ENCODE peak calls at places on chromosomes 5 and 9, in seven cellular contexts. W is progenitor cell of endocrine pancreas, B is ovary, D is mammary epithelial cell, L is neural crest cell, U is kidney epithelial cell, X is left ventricle myocardium inferior. M is an unnamed sample.

GRCh38 chr9:109652971-109653370 is 127.0 kb upstream of the PALM2AKAP2 start:
- DNase-seq in L (no peak), W (no peak), U (no peak), X (no peak), B (no peak), D (peak; percentile 44), M (no peak)

GRCh38 chr5:34503379-34504346 is 152.5 kb upstream of the RAI14 start:
- DNase-seq in X (peak; percentile 24), L (no peak), D (no peak), B (no peak), W (no peak), U (no peak), M (no peak)

GRCh38 chr5:72013741-72014703 is 93.3 kb upstream of the MAP1B start:
- DNase-seq in D (no peak), W (no peak), B (no peak), X (no peak), L (peak; percentile 29), U (no peak), M (no peak)

GRCh38 chr9:85740821-85741111 is 988 bp downstream of the AGTPBP1 start:
- DNase-seq in D (no peak), W (no peak), X (no peak), B (no peak), U (no peak), L (no peak), M (no peak)

GRCh38 chr5:180315762-180316212 is 23.9 kb upstream of the MAPK9 start:
- DNase-seq in L (peak; percentile 70), W (peak; percentile 46), U (no peak), X (peak; percentile 63), D (peak; percentile 12), B (peak; percentile 72), M (peak; percentile 77)

GRCh38 chr5:96384353-96384752 is 48.7 kb downstream of the PCSK1 start:
- DNase-seq in D (peak; percentile 92), B (no peak), L (no peak), W (no peak), U (peak; percentile 69), X (peak; percentile 50), M (peak; percentile 72)

GRCh38 chr5:151071021-151071420 is 9.8 kb downstream of the TNIP1 start:
- DNase-seq in B (no peak), D (no peak), L (no peak), U (no peak), W (no peak), X (no peak), M (no peak)

GRCh38 chr9:113155911-113156559 is 5.2 kb downstream of the SLC31A2 start:
- DNase-seq in X (no peak), L (no peak), B (no peak), W (no peak), U (no peak), D (no peak), M (no peak)

GRCh38 chr9:130193119-130193518 is 20.9 kb downstream of the NCS1 start:
- DNase-seq in B (no peak), D (no peak), L (no peak), W (no peak), U (no peak), X (no peak), M (no peak)

GRCh38 chr5:39461007-39461682 is 36.4 kb upstream of the DAB2 start:
- DNase-seq in L (no peak), W (no peak), U (no peak), D (no peak), B (no peak), X (no peak), M (peak; percentile 20)

GRCh38 chr9:129253820-129254381 is 75.8 kb upstream of the IER5L start:
- DNase-seq in X (peak; percentile 75), B (peak; percentile 94), D (no peak), L (no peak), W (no peak), U (no peak), M (peak; percentile 94)

GRCh38 chr5:173291722-173292658 is 36.2 kb downstream of the STC2 start:
- DNase-seq in B (no peak), U (no peak), X (no peak), L (no peak), W (no peak), D (peak; percentile 80), M (no peak)

GRCh38 chr9:108049026-108049591 is 559.5 kb upstream of the KLF4 start:
- DNase-seq in D (peak; percentile 99), W (no peak), U (peak; percentile 93), X (no peak), L (no peak), B (no peak), M (no peak)

GRCh38 chr5:36442352-36442751 is 140.7 kb upstream of the RANBP3L start:
- DNase-seq in B (no peak), U (no peak), D (peak; percentile 76), X (no peak), L (no peak), W (no peak), M (no peak)

GRCh38 chr9:27194401-27195091 is 85.5 kb downstream of the TEK start:
- DNase-seq in W (no peak), B (no peak), U (peak; percentile 61), X (no peak), D (peak; percentile 66), L (no peak), M (no peak)

GRCh38 chr5:76942581-76942980 is 10.3 kb upstream of the CRHBP start:
- DNase-seq in X (no peak), L (no peak), W (no peak), D (peak; percentile 80), B (no peak), U (no peak), M (no peak)

GRCh38 chr9:109319631-109320233 is 1.1 kb downstream of the EPB41L4B start:
- DNase-seq in D (no peak), X (no peak), U (no peak), W (peak; percentile 43), B (peak; percentile 66), L (no peak), M (no peak)

GRCh38 chr9:18707078-18707477 is 233.1 kb downstream of the ADAMTSL1 start:
- DNase-seq in D (no peak), U (no peak), W (no peak), X (no peak), L (no peak), B (no peak), M (no peak)

GRCh38 chr9:88684046-88684445 is 149.1 kb downstream of the NXNL2 start:
- DNase-seq in L (no peak), D (no peak), U (no peak), B (no peak), X (no peak), W (no peak), M (no peak)

GRCh38 chr9:93097496-93098205 is 1.6 kb downstream of the CARD19 start:
- DNase-seq in X (no peak), W (no peak), D (no peak), U (no peak), L (no peak), B (peak; percentile 48), M (peak; percentile 51)

GRCh38 chr5:13830536-13830935 is 114.0 kb downstream of the DNAH5 start:
- DNase-seq in X (no peak), L (no peak), D (peak; percentile 94), U (no peak), B (no peak), W (no peak), M (no peak)

GRCh38 chr9:109753308-109753707 is 26.7 kb upstream of the PALM2AKAP2 start:
- DNase-seq in B (no peak), X (no peak), D (no peak), W (no peak), L (no peak), U (no peak), M (no peak)

GRCh38 chr5:141923443-141924313 is at the start of gene DELE1:
- DNase-seq in L (peak; percentile 83), B (peak; percentile 95), X (peak; percentile 97), D (peak; percentile 92), W (peak; percentile 79), U (peak; percentile 67), M (peak; percentile 97)

GRCh38 chr9:19677929-19678328 is 110.9 kb downstream of the SLC24A2 start:
- DNase-seq in X (no peak), B (no peak), W (no peak), D (no peak), U (no peak), L (no peak), M (no peak)

GRCh38 chr5:156912869-156913268 is 50.2 kb downstream of the TIMD4 start:
- DNase-seq in B (no peak), W (no peak), U (no peak), D (no peak), X (no peak), L (no peak), M (no peak)

DNA sequence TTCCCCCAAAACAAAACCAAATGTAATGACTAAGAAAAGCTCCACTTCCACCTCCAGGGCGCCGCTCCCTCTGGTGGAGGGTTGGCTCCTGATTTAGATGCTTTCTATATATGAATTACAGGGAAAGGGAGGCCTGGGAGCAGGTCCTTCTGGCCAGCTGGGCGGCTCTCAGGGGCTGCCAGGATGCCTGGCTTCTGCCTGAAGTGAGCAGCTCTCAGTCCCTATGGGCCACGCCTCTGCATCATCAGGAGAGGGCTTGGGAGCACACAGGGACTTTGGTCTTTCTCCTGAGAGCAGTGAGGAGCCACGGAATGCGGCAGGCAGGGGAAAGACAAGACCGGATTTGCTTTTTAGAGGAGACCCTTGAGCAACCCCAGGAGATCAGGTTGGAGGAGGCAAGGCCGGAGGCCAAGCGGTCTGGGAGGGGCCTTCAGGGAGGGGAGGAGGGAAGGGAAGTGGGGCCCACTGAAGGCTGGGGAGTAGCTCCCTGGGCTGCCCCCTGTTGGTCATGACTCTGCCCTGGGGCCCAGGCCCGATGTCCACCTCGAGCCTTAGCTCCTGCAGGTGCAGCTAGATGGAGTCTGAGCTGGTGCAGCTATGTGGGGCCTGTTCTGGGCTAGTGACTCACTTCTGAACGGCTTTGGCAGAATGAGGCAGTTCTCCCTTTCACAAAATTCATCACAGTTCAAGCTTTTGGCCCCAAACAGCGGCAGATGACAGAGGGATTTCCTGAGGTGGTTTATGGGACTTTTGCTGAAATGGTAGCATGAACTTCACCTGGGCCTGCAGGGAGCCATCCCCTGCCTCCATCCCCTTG is 11.3 kb upstream of the GRHPR start:
- DNase-seq in D (peak; percentile 25), U (no peak), X (no peak), L (no peak), B (no peak), W (no peak), M (no peak)
- TF ChIP-seq CTCF in D (peak; percentile 24), U (peak; percentile 21), X (peak; percentile 13), L (peak; percentile 44), B (no peak), W (peak; percentile 39), M (no peak)

GRCh38 chr9:133924453-133924852 is 67.7 kb downstream of the VAV2 start:
- DNase-seq in W (no peak), D (no peak), X (no peak), U (no peak), L (no peak), B (no peak), M (no peak)
- TF ChIP-seq CTCF in W (no peak), D (no peak), X (no peak), U (no peak), L (peak; percentile 29), B (no peak), M (no peak)

DNA sequence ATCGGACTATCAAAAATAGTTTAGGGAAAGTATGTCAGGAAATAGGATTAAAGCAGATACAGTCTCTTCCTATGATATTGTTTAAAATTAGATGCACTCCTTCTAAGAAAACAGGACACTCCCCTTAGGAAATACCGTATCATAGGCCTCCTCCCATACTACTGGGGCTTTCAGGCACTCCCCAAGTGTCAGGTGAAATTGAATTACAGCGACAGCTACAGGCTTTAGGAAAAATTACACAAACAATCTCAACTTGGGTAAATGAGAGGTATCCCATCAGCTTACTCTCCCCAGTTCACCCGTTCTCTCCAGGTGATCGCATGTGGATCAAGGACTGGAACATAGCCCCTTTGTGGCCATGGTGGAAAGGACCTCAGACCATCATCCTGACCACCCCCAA is 110.4 kb upstream of the EPB41L4A start:
- DNase-seq in L (no peak), D (peak; percentile 28), W (no peak), U (no peak), B (no peak), X (no peak), M (no peak)
- TF ChIP-seq CTCF in L (peak; percentile 54), D (peak; percentile 49), W (peak; percentile 40), U (peak; percentile 36), B (no peak), X (peak; percentile 53), M (no peak)

GRCh38 chr9:71769175-71770165 is 1.2 kb upstream of the CEMIP2 start:
- DNase-seq in D (peak; percentile 77), L (peak; percentile 29), U (no peak), B (peak; percentile 75), W (peak; percentile 45), X (peak; percentile 86), M (peak; percentile 77)
- TF ChIP-seq CTCF in D (no peak), L (peak; percentile 51), U (peak; percentile 35), B (peak; percentile 47), W (peak; percentile 31), X (peak; percentile 22), M (no peak)

M was measured in testis.